ENCODE peak calls at places on chromosomes 13 and 19, in nine cellular contexts. P, X, D, N, W, K, Q, J and H are unnamed samples.

GRCh38 chr19:4519172-4519496 is 848 bp upstream of the PLIN4 start:
- DNase-seq in X (no peak), P (no peak), K (no peak), Q (no peak), D (no peak), N (no peak), W (no peak), J (no peak), H (no peak)

GRCh38 chr19:32318884-32319520 is 26.4 kb upstream of the ZNF507 start:
- DNase-seq in J (peak; percentile 42), P (no peak), N (peak; percentile 47), D (no peak), K (no peak), W (peak; percentile 12), X (no peak), Q (no peak), H (peak; percentile 61)

GRCh38 chr13:67048084-67048792 is 181.9 kb downstream of the PCDH9 start:
- DNase-seq in X (no peak), J (no peak), P (no peak), N (no peak), W (peak; percentile 84), K (no peak), D (no peak), Q (no peak), H (no peak)

GRCh38 chr13:44132710-44133109 is 240.9 kb upstream of the SERP2 start:
- DNase-seq in N (peak; percentile 39), Q (no peak), W (peak; percentile 59), X (no peak), D (no peak), K (no peak), J (peak; percentile 25), P (no peak), H (no peak)

GRCh38 chr19:38361633-38362075 is 12.7 kb upstream of the PSMD8 start:
- DNase-seq in X (peak; percentile 58), N (peak; percentile 88), W (peak; percentile 72), D (no peak), J (peak; percentile 91), Q (no peak), K (peak; percentile 74), P (peak; percentile 66), H (peak; percentile 64)

GRCh38 chr19:57016076-57016475 is 103.7 kb upstream of the USP29 start:
- DNase-seq in J (no peak), K (no peak), X (no peak), P (no peak), N (no peak), D (no peak), W (no peak), Q (no peak), H (no peak)

GRCh38 chr13:95457294-95457693 is 95.2 kb upstream of the CLDN10 start:
- DNase-seq in W (no peak), P (peak; percentile 53), J (no peak), D (no peak), K (no peak), X (no peak), Q (no peak), N (no peak), H (no peak)

GRCh38 chr19:32448026-32448425 is 42.5 kb downstream of the DPY19L3 start:
- DNase-seq in D (no peak), P (no peak), W (no peak), X (no peak), K (no peak), N (no peak), Q (no peak), J (no peak), H (no peak)

GRCh38 chr19:46495789-46496099 is at the start of gene PNMA8B:
- DNase-seq in K (no peak), J (peak; percentile 78), Q (no peak), W (peak; percentile 26), X (no peak), N (no peak), D (no peak), P (no peak), H (no peak)

GRCh38 chr19:19134687-19135158 is 3.6 kb downstream of the TMEM161A start:
- DNase-seq in X (peak; percentile 30), K (no peak), Q (no peak), D (no peak), W (no peak), N (no peak), P (no peak), J (no peak), H (no peak)

GRCh38 chr19:50358483-50359431 is 6.7 kb downstream of the NAPSA start:
- DNase-seq in P (no peak), W (peak; percentile 50), N (no peak), D (peak; percentile 38), X (peak; percentile 65), Q (no peak), J (peak; percentile 92), K (peak; percentile 68), H (no peak)

GRCh38 chr13:108288741-108289140 is 19.2 kb downstream of the TNFSF13B start:
- DNase-seq in P (no peak), K (no peak), X (no peak), J (no peak), N (no peak), W (no peak), Q (no peak), D (no peak), H (no peak)

GRCh38 chr19:45906221-45906620 is 3.8 kb upstream of the MYPOP start:
- DNase-seq in Q (no peak), K (no peak), X (no peak), N (no peak), D (no peak), P (no peak), W (peak; percentile 79), J (no peak), H (no peak)

GRCh38 chr13:25180450-25180794 is 8.3 kb upstream of the AMER2 start:
- DNase-seq in D (no peak), N (no peak), K (no peak), X (no peak), P (no peak), J (no peak), W (no peak), Q (no peak), H (no peak)

GRCh38 chr19:47130120-47130588 is 481 bp upstream of the SAE1 start:
- DNase-seq in Q (no peak), J (no peak), W (no peak), K (no peak), N (no peak), D (no peak), P (no peak), X (no peak), H (no peak)

GRCh38 chr19:7328647-7329046 is 20.1 kb upstream of the ARHGEF18 start:
- DNase-seq in D (no peak), K (no peak), X (no peak), N (no peak), W (no peak), P (no peak), Q (no peak), J (no peak), H (no peak)

GRCh38 chr13:41577437-41577836 is 120.1 kb downstream of the RGCC start:
- DNase-seq in D (no peak), P (no peak), X (no peak), Q (peak; percentile 57), J (peak; percentile 73), N (no peak), W (peak; percentile 66), K (no peak), H (no peak)

GRCh38 chr13:49308104-49308875 is 60.6 kb downstream of the CDADC1 start:
- DNase-seq in D (no peak), W (peak; percentile 71), N (no peak), K (no peak), Q (peak; percentile 69), P (no peak), X (no peak), J (peak; percentile 85), H (no peak)

GRCh38 chr13:106232680-106233079 is 302.8 kb downstream of the EFNB2 start:
- DNase-seq in D (no peak), X (no peak), W (no peak), N (no peak), K (no peak), Q (no peak), J (no peak), P (no peak), H (no peak)